ENCODE peak calls at places on chromosomes 7 and 10, in six cellular contexts. One of them, this sample, is unnamed.

GRCh38 chr7:92608380-92609322 is 18.5 kb upstream of the FAM133B start:
- DNase-seq in mesendoderm: peak; percentile 66
- DNase-seq in IMR-90: no peak
- DNase-seq in mesenchymal stem cell: no peak
- DNase-seq in neuronal stem cell: peak; percentile 37
- DNase-seq in H9: peak; percentile 85
- DNase-seq in this sample: no peak

GRCh38 chr7:116500071-116500853 is 724 bp downstream of the CAV2 start:
- DNase-seq in mesenchymal stem cell: peak; percentile 65
- DNase-seq in neuronal stem cell: no peak
- DNase-seq in IMR-90: peak; percentile 50
- DNase-seq in mesendoderm: peak; percentile 79
- DNase-seq in H9: peak; percentile 54
- DNase-seq in this sample: no peak

GRCh38 chr10:70797840-70798239 is 12.7 kb upstream of the TBATA start:
- DNase-seq in neuronal stem cell: no peak
- DNase-seq in mesenchymal stem cell: no peak
- DNase-seq in mesendoderm: no peak
- DNase-seq in H9: no peak
- DNase-seq in IMR-90: no peak
- DNase-seq in this sample: no peak

GRCh38 chr10:118439824-118440223 is 97.7 kb upstream of the FAM204A start:
- DNase-seq in H9: no peak
- DNase-seq in neuronal stem cell: no peak
- DNase-seq in mesendoderm: no peak
- DNase-seq in mesenchymal stem cell: no peak
- DNase-seq in IMR-90: no peak
- DNase-seq in this sample: no peak

GRCh38 chr7:131219277-131220041 is 108.2 kb upstream of the MKLN1 start:
- DNase-seq in mesendoderm: no peak
- DNase-seq in IMR-90: no peak
- DNase-seq in H9: peak; percentile 67
- DNase-seq in neuronal stem cell: no peak
- DNase-seq in mesenchymal stem cell: no peak
- DNase-seq in this sample: no peak

GRCh38 chr10:43436291-43437140 is at the start of gene ZNF487:
- DNase-seq in H9: peak; percentile 95
- DNase-seq in IMR-90: peak; percentile 79
- DNase-seq in mesendoderm: peak; percentile 96
- DNase-seq in mesenchymal stem cell: peak; percentile 94
- DNase-seq in neuronal stem cell: peak; percentile 86
- DNase-seq in this sample: peak; percentile 51

GRCh38 chr10:47241946-47242900 is 57.8 kb upstream of the GDF10 start:
- DNase-seq in IMR-90: no peak
- DNase-seq in mesendoderm: peak; percentile 38
- DNase-seq in neuronal stem cell: no peak
- DNase-seq in H9: peak; percentile 25
- DNase-seq in mesenchymal stem cell: no peak
- DNase-seq in this sample: no peak

GRCh38 chr7:122919643-122920181 is 33.5 kb upstream of the CADPS2 start:
- DNase-seq in mesendoderm: peak; percentile 71
- DNase-seq in neuronal stem cell: no peak
- DNase-seq in H9: no peak
- DNase-seq in IMR-90: no peak
- DNase-seq in mesenchymal stem cell: no peak
- DNase-seq in this sample: no peak

GRCh38 chr10:113767222-113767621 is 15.7 kb downstream of the PLEKHS1 start:
- DNase-seq in neuronal stem cell: no peak
- DNase-seq in mesenchymal stem cell: no peak
- DNase-seq in H9: no peak
- DNase-seq in mesendoderm: no peak
- DNase-seq in IMR-90: no peak
- DNase-seq in this sample: no peak

DNA sequence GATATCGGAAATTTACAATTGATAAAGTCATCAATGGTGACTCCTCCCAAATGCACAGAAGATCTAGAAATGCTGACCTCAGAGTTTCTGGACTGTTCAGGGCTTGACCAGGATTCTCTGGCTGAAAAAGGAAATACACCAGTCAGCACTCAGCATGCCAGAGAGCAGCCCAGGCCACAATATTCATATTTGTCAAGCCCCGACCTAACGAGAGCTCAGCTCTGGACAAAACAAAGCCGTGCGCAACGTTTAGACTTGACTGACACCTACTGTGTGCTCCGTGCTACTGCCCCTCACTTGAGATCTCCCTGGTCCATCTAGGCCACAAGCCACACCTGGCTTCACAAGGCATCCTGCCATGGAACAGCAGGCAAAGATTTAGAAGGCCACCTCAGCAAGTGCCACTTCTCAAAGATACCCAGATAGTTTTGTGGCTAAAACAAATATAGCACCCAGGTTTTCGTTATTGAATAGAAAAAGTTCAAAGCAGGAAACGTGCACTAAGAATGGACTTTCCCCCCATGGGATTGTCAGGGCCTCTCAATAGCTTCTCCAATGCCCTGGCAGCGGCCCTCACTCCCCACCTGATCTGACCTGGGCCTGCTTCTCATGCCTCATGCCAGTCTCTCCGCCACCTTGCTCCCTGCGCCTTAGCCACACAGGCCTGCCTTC is 218.3 kb downstream of the FAM107B start:
- DNase-seq in IMR-90: peak; percentile 23
- DNase-seq in H9: peak; percentile 64
- DNase-seq in mesendoderm: peak; percentile 71
- DNase-seq in neuronal stem cell: no peak
- DNase-seq in mesenchymal stem cell: no peak
- DNase-seq in this sample: no peak
- H4K8ac ChIP-seq in IMR-90: no peak overlapping the region
- H4K8ac ChIP-seq in H9: no peak overlapping the region
- H4K8ac ChIP-seq in mesendoderm: no peak overlapping the region
- H4K8ac ChIP-seq in neuronal stem cell: no peak overlapping the region
- H4K8ac ChIP-seq in mesenchymal stem cell: peak overlapping the region; percentile 43
- H4K8ac ChIP-seq in this sample: no peak overlapping the region

GRCh38 chr7:80216996-80217842 is 82.6 kb downstream of the GNAI1 start:
- DNase-seq in H9: no peak
- DNase-seq in IMR-90: no peak
- DNase-seq in mesenchymal stem cell: no peak
- DNase-seq in neuronal stem cell: no peak
- DNase-seq in mesendoderm: no peak
- DNase-seq in this sample: no peak

GRCh38 chr7:80218723-80219122 is 84.1 kb downstream of the GNAI1 start:
- DNase-seq in IMR-90: peak; percentile 95
- DNase-seq in mesendoderm: no peak
- DNase-seq in neuronal stem cell: no peak
- DNase-seq in H9: no peak
- DNase-seq in mesenchymal stem cell: peak; percentile 89
- DNase-seq in this sample: no peak

GRCh38 chr7:80215734-80216133 is 81.1 kb downstream of the GNAI1 start:
- DNase-seq in mesenchymal stem cell: no peak
- DNase-seq in mesendoderm: no peak
- DNase-seq in IMR-90: no peak
- DNase-seq in H9: no peak
- DNase-seq in neuronal stem cell: no peak
- DNase-seq in this sample: no peak

GRCh38 chr7:80210400-80210799 is 75.8 kb downstream of the GNAI1 start:
- DNase-seq in mesendoderm: no peak
- DNase-seq in mesenchymal stem cell: peak; percentile 85
- DNase-seq in neuronal stem cell: no peak
- DNase-seq in IMR-90: peak; percentile 33
- DNase-seq in H9: no peak
- DNase-seq in this sample: no peak

DNA sequence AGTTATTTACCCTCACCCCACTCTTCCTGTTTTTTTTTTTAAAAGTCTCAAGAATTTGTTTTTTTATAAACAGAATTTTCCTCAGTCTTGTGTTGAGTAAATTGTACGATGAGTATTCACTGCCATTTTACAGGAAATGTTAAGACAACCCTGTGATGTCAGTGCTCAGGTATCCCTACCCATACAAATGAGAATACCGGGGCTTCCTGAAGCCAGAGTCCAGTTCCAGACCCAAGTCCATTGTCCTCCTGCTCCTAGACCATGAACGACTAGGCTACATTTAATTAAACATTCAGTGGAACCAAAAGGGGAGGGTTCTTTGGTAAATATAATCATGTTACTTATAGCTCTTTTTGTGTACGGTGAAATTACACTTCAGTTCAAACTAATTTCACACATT is 79.2 kb downstream of the GNAI1 start:
- DNase-seq in IMR-90: no peak
- DNase-seq in mesenchymal stem cell: peak; percentile 43
- DNase-seq in neuronal stem cell: no peak
- DNase-seq in H9: no peak
- DNase-seq in mesendoderm: peak; percentile 34
- DNase-seq in this sample: no peak
- H4K8ac ChIP-seq in IMR-90: no peak overlapping the region
- H4K8ac ChIP-seq in mesenchymal stem cell: no peak overlapping the region
- H4K8ac ChIP-seq in neuronal stem cell: no peak overlapping the region
- H4K8ac ChIP-seq in H9: no peak overlapping the region
- H4K8ac ChIP-seq in mesendoderm: no peak overlapping the region
- H4K8ac ChIP-seq in this sample: no peak overlapping the region

DNA sequence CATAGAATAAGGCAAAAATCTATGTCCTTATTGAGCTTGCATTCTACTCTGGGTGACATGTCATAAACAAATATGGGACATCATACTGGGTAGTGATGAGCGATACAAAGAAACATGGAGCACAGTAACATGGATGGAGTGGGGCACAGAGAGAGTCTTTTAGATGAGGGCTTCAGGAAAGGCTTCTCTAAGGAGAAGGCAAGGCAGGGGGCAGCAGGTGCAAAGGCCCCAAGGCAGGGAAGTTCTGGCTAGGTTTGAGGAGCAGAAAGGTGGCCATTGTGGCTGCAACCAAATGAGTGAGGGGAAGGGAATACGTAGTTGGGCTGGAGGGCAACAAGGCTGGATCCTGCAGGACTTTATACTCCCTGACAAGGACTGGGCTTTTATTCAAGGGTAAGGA is 211.4 kb downstream of the HERPUD2 start:
- DNase-seq in neuronal stem cell: no peak
- DNase-seq in mesenchymal stem cell: no peak
- DNase-seq in H9: no peak
- DNase-seq in IMR-90: no peak
- DNase-seq in mesendoderm: no peak
- DNase-seq in this sample: no peak
- H4K8ac ChIP-seq in neuronal stem cell: no peak overlapping the region
- H4K8ac ChIP-seq in mesenchymal stem cell: no peak overlapping the region
- H4K8ac ChIP-seq in H9: no peak overlapping the region
- H4K8ac ChIP-seq in IMR-90: no peak overlapping the region
- H4K8ac ChIP-seq in mesendoderm: no peak overlapping the region
- H4K8ac ChIP-seq in this sample: no peak overlapping the region

GRCh38 chr7:124930655-124931597 is 1.3 kb upstream of the POT1 start:
- DNase-seq in IMR-90: no peak
- DNase-seq in mesenchymal stem cell: no peak
- DNase-seq in H9: no peak
- DNase-seq in neuronal stem cell: no peak
- DNase-seq in mesendoderm: peak; percentile 2
- DNase-seq in this sample: no peak
- H4K8ac ChIP-seq in IMR-90: no peak overlapping the region
- H4K8ac ChIP-seq in mesenchymal stem cell: peak overlapping the region; percentile 38
- H4K8ac ChIP-seq in H9: no peak overlapping the region
- H4K8ac ChIP-seq in neuronal stem cell: no peak overlapping the region
- H4K8ac ChIP-seq in mesendoderm: no peak overlapping the region
- H4K8ac ChIP-seq in this sample: no peak overlapping the region

GRCh38 chr10:102802920-102803534 is 34.2 kb downstream of the CYP17A1 start:
- DNase-seq in H9: peak; percentile 83
- DNase-seq in IMR-90: peak; percentile 99
- DNase-seq in mesendoderm: peak; percentile 82
- DNase-seq in neuronal stem cell: no peak
- DNase-seq in mesenchymal stem cell: peak; percentile 99
- DNase-seq in this sample: no peak
- H4K8ac ChIP-seq in H9: no peak overlapping the region
- H4K8ac ChIP-seq in IMR-90: no peak overlapping the region
- H4K8ac ChIP-seq in mesendoderm: no peak overlapping the region
- H4K8ac ChIP-seq in neuronal stem cell: no peak overlapping the region
- H4K8ac ChIP-seq in mesenchymal stem cell: no peak overlapping the region
- H4K8ac ChIP-seq in this sample: peak overlapping the region; percentile 72

GRCh38 chr7:151231964-151232271 is 365 bp upstream of the CHPF2 start:
- DNase-seq in neuronal stem cell: no peak
- DNase-seq in mesendoderm: no peak
- DNase-seq in H9: no peak
- DNase-seq in IMR-90: no peak
- DNase-seq in mesenchymal stem cell: no peak
- DNase-seq in this sample: no peak

GRCh38 chr7:151232272-151233110 is at the start of gene CHPF2:
- DNase-seq in mesenchymal stem cell: peak; percentile 88
- DNase-seq in neuronal stem cell: peak; percentile 77
- DNase-seq in IMR-90: peak; percentile 84
- DNase-seq in mesendoderm: peak; percentile 84
- DNase-seq in H9: peak; percentile 88
- DNase-seq in this sample: peak; percentile 93

GRCh38 chr7:151235091-151235787 is 3.0 kb downstream of the CHPF2 start:
- DNase-seq in neuronal stem cell: no peak
- DNase-seq in H9: no peak
- DNase-seq in mesendoderm: no peak
- DNase-seq in IMR-90: no peak
- DNase-seq in mesenchymal stem cell: no peak
- DNase-seq in this sample: no peak

GRCh38 chr7:151233804-151234203 is 1.5 kb downstream of the CHPF2 start:
- DNase-seq in mesenchymal stem cell: no peak
- DNase-seq in mesendoderm: no peak
- DNase-seq in IMR-90: no peak
- DNase-seq in neuronal stem cell: no peak
- DNase-seq in H9: no peak
- DNase-seq in this sample: no peak

GRCh38 chr7:151233111-151233701 is 923 bp downstream of the CHPF2 start:
- DNase-seq in H9: no peak
- DNase-seq in neuronal stem cell: no peak
- DNase-seq in IMR-90: peak; percentile 89
- DNase-seq in mesenchymal stem cell: peak; percentile 83
- DNase-seq in mesendoderm: peak; percentile 56
- DNase-seq in this sample: no peak
- H4K8ac ChIP-seq in H9: no peak overlapping the region
- H4K8ac ChIP-seq in neuronal stem cell: no peak overlapping the region
- H4K8ac ChIP-seq in IMR-90: peak overlapping the region; percentile 79
- H4K8ac ChIP-seq in mesenchymal stem cell: no peak overlapping the region
- H4K8ac ChIP-seq in mesendoderm: no peak overlapping the region
- H4K8ac ChIP-seq in this sample: no peak overlapping the region